ENCODE peak calls at places on chromosomes 13 and 19, in seven cellular contexts. W is progenitor cell of endocrine pancreas, D is ureter, B is GM13977, S is GM23338, J is left ventricle myocardium superior, O is esophagus muscularis mucosa. A is an unnamed sample.
A peak's percentile ranks its signal among the peaks of the same experiment; 100 is the strongest.

GRCh38 chr13:78638216-78638615 is 20.7 kb downstream of the OBI1 start:
- DNase-seq in B (peak; percentile 50), S (no peak), O (no peak), J (no peak), D (no peak), W (no peak), A (no peak)

GRCh38 chr13:88979465-88980180 is 1308.5 kb downstream of the SLITRK5 start:
- DNase-seq in B (no peak), W (no peak), J (no peak), D (no peak), S (peak; percentile 24), O (no peak), A (no peak)

GRCh38 chr19:9597027-9597426 is 12.7 kb upstream of the ZNF121 start:
- DNase-seq in S (no peak), J (no peak), B (no peak), W (no peak), D (no peak), O (no peak), A (peak; percentile 83)

GRCh38 chr13:45773236-45773635 is 71.1 kb downstream of the CBY2 start:
- DNase-seq in D (no peak), S (no peak), O (no peak), W (no peak), J (no peak), B (no peak), A (no peak)

GRCh38 chr19:42092350-42092749 is 16.4 kb downstream of the ZNF574 start:
- DNase-seq in W (no peak), J (no peak), S (peak; percentile 82), B (no peak), O (no peak), D (no peak), A (peak; percentile 44)

GRCh38 chr19:5742051-5742450 is 21.6 kb downstream of the CATSPERD start:
- DNase-seq in O (no peak), B (no peak), J (no peak), S (no peak), D (no peak), W (no peak), A (no peak)

GRCh38 chr13:46160065-46160464 is 21.9 kb downstream of the LCP1 start:
- DNase-seq in B (no peak), D (no peak), W (no peak), O (no peak), J (no peak), S (no peak), A (no peak)

GRCh38 chr13:113545455-113545930 is 39.1 kb upstream of the TFDP1 start:
- DNase-seq in B (no peak), J (peak; percentile 44), W (no peak), S (no peak), O (no peak), D (no peak), A (no peak)

GRCh38 chr19:35268546-35269424 is at the start of gene USF2:
- DNase-seq in W (peak; percentile 54), O (no peak), D (peak; percentile 71), B (peak; percentile 92), J (peak; percentile 85), S (peak; percentile 78), A (peak; percentile 85)

GRCh38 chr13:24183741-24184182 is 23.2 kb downstream of the SPATA13 start:
- DNase-seq in B (no peak), O (peak; percentile 53), D (no peak), J (no peak), W (no peak), S (no peak), A (no peak)

GRCh38 chr19:45152504-45153338 is 8.1 kb downstream of the NKPD1 start:
- DNase-seq in O (no peak), W (no peak), B (peak; percentile 75), D (peak; percentile 66), J (peak; percentile 64), S (peak; percentile 87), A (peak; percentile 72)

GRCh38 chr13:97068146-97068545 is 73.9 kb upstream of the OXGR1 start:
- DNase-seq in B (no peak), D (no peak), W (no peak), O (no peak), S (peak; percentile 9), J (no peak), A (peak; percentile 17)

GRCh38 chr13:27188239-27188638 is 16.6 kb upstream of the USP12 start:
- DNase-seq in S (no peak), O (no peak), D (no peak), W (no peak), J (no peak), B (no peak), A (no peak)

GRCh38 chr19:36514012-36514612 is 14.0 kb downstream of the ZNF260 start:
- DNase-seq in B (no peak), J (no peak), W (no peak), D (no peak), S (no peak), O (no peak), A (no peak)

GRCh38 chr19:17281391-17282304 is at the start of gene ANKLE1:
- DNase-seq in D (no peak), B (peak; percentile 84), S (peak; percentile 88), W (no peak), O (no peak), J (peak; percentile 48), A (peak; percentile 61)

GRCh38 chr19:17411801-17412200 is 6.4 kb upstream of the BST2 start:
- DNase-seq in O (no peak), D (no peak), W (no peak), J (no peak), B (no peak), S (no peak), A (no peak)

GRCh38 chr19:5801796-5802616 is 2.9 kb upstream of the NRTN start:
- DNase-seq in O (no peak), B (no peak), W (no peak), S (peak; percentile 97), J (no peak), D (no peak), A (peak; percentile 50)

GRCh38 chr13:46595136-46595917 is 42.4 kb downstream of the LRCH1 start:
- DNase-seq in J (no peak), O (no peak), W (no peak), B (no peak), S (no peak), D (no peak), A (no peak)

GRCh38 chr13:33323766-33324525 is 38.4 kb upstream of the STARD13 start:
- DNase-seq in B (no peak), D (no peak), S (peak; percentile 9), J (no peak), W (no peak), O (no peak), A (no peak)

GRCh38 chr19:55640043-55640576 is 692 bp upstream of the ZNF580 start:
- DNase-seq in W (no peak), J (peak; percentile 83), B (peak; percentile 72), S (peak; percentile 75), O (no peak), D (peak; percentile 65), A (no peak)

GRCh38 chr13:99370476-99371272 is 63.5 kb upstream of the GPR183 start:
- DNase-seq in W (no peak), S (no peak), O (no peak), B (no peak), D (peak; percentile 27), J (no peak), A (no peak)

GRCh38 chr13:76522083-76522755 is 364.0 kb downstream of the KCTD12 start:
- DNase-seq in J (no peak), B (no peak), S (peak; percentile 49), W (no peak), O (no peak), D (no peak), A (no peak)

GRCh38 chr13:26679945-26680516 is 80.6 kb downstream of the GPR12 start:
- DNase-seq in W (no peak), S (peak; percentile 71), D (no peak), B (no peak), J (no peak), O (peak; percentile 64), A (peak; percentile 38)

GRCh38 chr19:33251076-33251475 is 25.4 kb upstream of the SLC7A10 start:
- DNase-seq in W (no peak), J (peak; percentile 15), S (no peak), D (no peak), B (no peak), O (no peak), A (no peak)

GRCh38 chr13:25249001-25249543 is 38.2 kb downstream of the MTMR6 start:
- DNase-seq in B (peak; percentile 24), J (no peak), O (no peak), D (no peak), S (peak; percentile 68), W (no peak), A (no peak)